ENCODE peak calls at places on chromosomes 6 and 20, in eight cellular contexts. O is SW480, F is transverse colon, Y is foreskin melanocyte, H is aorta, W is NCI-H1417 treated with DMSO at 0.1 percent for 48 hours, U is non-pigmented ciliary epithelial cell, N is fibroblast of lung. X is an unnamed sample.

GRCh38 chr6:152087096-152087495 is 279.6 kb downstream of the ESR1 start:
- DNase-seq in O (peak; percentile 54), W (no peak), Y (peak; percentile 28), N (no peak), H (no peak), F (no peak), U (no peak), X (no peak)

GRCh38 chr6:2109796-2110195 is 135.6 kb downstream of the GMDS start:
- DNase-seq in O (no peak), U (no peak), N (no peak), Y (no peak), H (no peak), W (peak; percentile 88), F (no peak), X (no peak)

GRCh38 chr6:36610576-36611336 is 16.6 kb downstream of the SRSF3 start:
- DNase-seq in N (no peak), H (no peak), U (no peak), O (no peak), F (no peak), W (no peak), Y (no peak), X (no peak)

GRCh38 chr6:40999498-41000070 is 39.4 kb downstream of the UNC5CL start:
- DNase-seq in W (no peak), Y (no peak), H (no peak), O (peak; percentile 36), N (peak; percentile 47), F (peak; percentile 49), U (no peak), X (no peak)

GRCh38 chr6:152635949-152636674 is 1.1 kb downstream of the SYNE1 start:
- DNase-seq in H (peak; percentile 77), Y (no peak), N (peak; percentile 21), F (no peak), W (no peak), U (no peak), O (no peak), X (no peak)

GRCh38 chr6:91221072-91221471 is 634.2 kb upstream of the MAP3K7 start:
- DNase-seq in Y (peak; percentile 64), F (no peak), O (no peak), W (no peak), U (no peak), H (no peak), N (no peak), X (no peak)

GRCh38 chr20:52160805-52161204 is 30.8 kb downstream of the ZFP64 start:
- DNase-seq in Y (no peak), O (no peak), F (no peak), N (no peak), H (no peak), W (no peak), U (no peak), X (no peak)

GRCh38 chr6:168359794-168360193 is 40.2 kb upstream of the DACT2 start:
- DNase-seq in H (no peak), F (no peak), U (no peak), O (no peak), W (no peak), N (no peak), Y (no peak), X (no peak)

GRCh38 chr6:12875061-12875460 is 158.5 kb downstream of the PHACTR1 start:
- DNase-seq in O (no peak), U (no peak), W (no peak), F (no peak), N (no peak), Y (peak; percentile 14), H (no peak), X (no peak)

GRCh38 chr6:88914180-88914579 is 49.2 kb downstream of the RNGTT start:
- DNase-seq in W (no peak), Y (no peak), O (no peak), H (no peak), U (no peak), N (peak; percentile 11), F (no peak), X (no peak)

GRCh38 chr6:157763129-157763893 is 59.7 kb upstream of the SNX9 start:
- DNase-seq in Y (no peak), F (peak; percentile 97), H (no peak), N (peak; percentile 43), W (peak; percentile 52), U (no peak), O (peak; percentile 99), X (peak; percentile 79)

GRCh38 chr6:106309766-106310373 is 15.7 kb downstream of the ATG5 start:
- DNase-seq in W (no peak), F (no peak), Y (peak; percentile 61), O (peak; percentile 30), H (no peak), U (no peak), N (peak; percentile 35), X (no peak)